ENCODE peak calls at places on chromosome 16, in nine cellular contexts. W is pancreas; G is prostate gland; Q is adrenal gland; F is GM12878; J is heart left ventricle; Z is keratinocyte; C is naive thymus-derived CD4-positive, alpha-beta T cell; L is cardiac muscle cell. Y is an unnamed sample.

GRCh38 chr16:55021595-55022475 is 91.2 kb downstream of the IRX5 start:
- DNase-seq in W (no peak), G (no peak), Q (no peak), F (no peak), J (no peak), Z (peak; percentile 19), C (no peak), L (no peak), Y (no peak)

GRCh38 chr16:81511371-81511770 is 66.8 kb downstream of the CMIP start:
- DNase-seq in W (no peak), G (no peak), Q (no peak), F (no peak), J (no peak), Z (no peak), C (no peak), L (no peak), Y (no peak)

GRCh38 chr16:9546438-9546786 is 455.0 kb downstream of the HAPSTR1 start:
- DNase-seq in W (no peak), G (no peak), Q (no peak), F (no peak), J (no peak), Z (no peak), C (no peak), L (no peak), Y (no peak)

GRCh38 chr16:75351183-75351582 is 82.1 kb downstream of the CFDP1 start:
- DNase-seq in W (no peak), G (no peak), Q (no peak), F (no peak), J (no peak), Z (no peak), C (no peak), L (no peak), Y (no peak)

GRCh38 chr16:90031931-90032663 is 12.8 kb upstream of the DBNDD1 start:
- DNase-seq in W (no peak), G (no peak), Q (no peak), F (no peak), J (no peak), Z (peak; percentile 17), C (no peak), L (no peak), Y (no peak)

GRCh38 chr16:66294507-66294906 is 72.0 kb upstream of the CDH5 start:
- DNase-seq in W (no peak), G (no peak), Q (no peak), F (no peak), J (no peak), Z (no peak), C (no peak), L (no peak), Y (no peak)

GRCh38 chr16:21599994-21600773 is 807 bp downstream of the METTL9 start:
- DNase-seq in W (no peak), G (peak; percentile 11), Q (no peak), F (peak; percentile 17), J (peak; percentile 30), Z (no peak), C (peak; percentile 29), L (peak; percentile 57), Y (no peak)

GRCh38 chr16:20944861-20945390 is 44.4 kb downstream of the LYRM1 start:
- DNase-seq in W (no peak), G (no peak), Q (no peak), F (no peak), J (no peak), Z (no peak), C (no peak), L (no peak), Y (no peak)

GRCh38 chr16:17205279-17206139 is 265.3 kb downstream of the XYLT1 start:
- DNase-seq in W (no peak), G (peak; percentile 76), Q (no peak), F (no peak), J (no peak), Z (no peak), C (no peak), L (peak; percentile 56), Y (no peak)

GRCh38 chr16:4513086-4513860 is 25.3 kb downstream of the CDIP1 start:
- DNase-seq in W (no peak), G (no peak), Q (no peak), F (no peak), J (peak; percentile 36), Z (no peak), C (no peak), L (no peak), Y (no peak)

GRCh38 chr16:81319221-81319912 is 4.6 kb downstream of the GAN start:
- DNase-seq in W (no peak), G (no peak), Q (peak; percentile 67), F (no peak), J (no peak), Z (peak; percentile 17), C (no peak), L (peak; percentile 41), Y (no peak)

GRCh38 chr16:73065617-73066313 is 17.8 kb upstream of the ZFHX3 start:
- DNase-seq in W (peak; percentile 59), G (no peak), Q (no peak), F (no peak), J (no peak), Z (no peak), C (no peak), L (no peak), Y (peak; percentile 60)
- H3K4me1 ChIP-seq in W (peaks cover 41% of the 10 kb centered on the region), G (peaks cover 8% of the 10 kb centered on the region), Q (peaks cover 51% of the 10 kb centered on the region), F (no peaks in the 10 kb centered on the region), J (peaks cover 76% of the 10 kb centered on the region), Z (peaks cover 51% of the 10 kb centered on the region), C (no peaks in the 10 kb centered on the region), L (peaks cover 24% of the 10 kb centered on the region), Y (peaks cover 29% of the 10 kb centered on the region)

DNA sequence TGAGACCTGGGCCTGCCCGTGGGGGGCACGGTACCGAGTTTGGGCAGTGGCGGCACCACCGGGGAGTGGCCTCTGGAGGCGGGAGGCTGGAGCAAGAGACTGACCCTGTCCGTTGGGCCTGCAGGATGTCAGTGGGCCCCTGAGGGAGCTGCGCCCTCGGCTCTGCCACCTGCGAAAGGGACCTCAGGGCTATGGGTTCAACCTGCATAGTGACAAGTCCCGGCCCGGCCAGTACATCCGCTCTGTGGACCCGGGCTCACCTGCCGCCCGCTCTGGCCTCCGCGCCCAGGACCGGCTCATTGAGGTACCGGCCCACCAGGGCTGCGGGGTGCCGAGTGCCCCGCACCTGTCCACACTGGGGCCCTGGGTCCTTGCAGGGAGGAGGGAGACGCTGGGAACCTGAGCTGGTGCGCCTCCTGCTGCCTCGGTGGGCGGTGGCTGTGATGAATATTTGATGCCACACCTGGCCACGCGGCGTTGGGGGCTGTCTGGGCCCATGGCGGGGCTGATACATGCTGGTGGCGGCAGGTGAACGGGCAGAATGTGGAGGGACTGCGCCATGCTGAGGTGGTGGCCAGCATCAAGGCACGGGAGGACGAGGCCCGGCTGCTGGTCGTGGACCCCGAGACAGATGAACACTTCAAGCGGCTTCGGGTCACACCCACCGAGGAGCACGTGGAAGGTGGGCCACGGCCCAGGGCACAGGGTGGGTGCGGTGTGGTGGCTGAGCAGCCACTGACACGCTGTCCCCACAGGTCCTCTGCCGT is 9.7 kb downstream of the NHERF2 start:
- DNase-seq in W (no peak), G (no peak), Q (no peak), F (no peak), J (no peak), Z (no peak), C (no peak), L (no peak), Y (no peak)
- H3K4me1 ChIP-seq in W (no peaks in the 10 kb centered on the region), G (peaks cover 54% of the 10 kb centered on the region), Q (peaks cover 69% of the 10 kb centered on the region), F (no peaks in the 10 kb centered on the region), J (peaks cover 96% of the 10 kb centered on the region), Z (peaks cover 9% of the 10 kb centered on the region), C (no peaks in the 10 kb centered on the region), L (peaks cover 9% of the 10 kb centered on the region), Y (peaks cover 4% of the 10 kb centered on the region)

GRCh38 chr16:11131706-11132105 is 124.3 kb downstream of the SOCS1 start:
- DNase-seq in W (no peak), G (no peak), Q (no peak), F (no peak), J (peak; percentile 42), Z (no peak), C (no peak), L (no peak), Y (no peak)

GRCh38 chr16:11134722-11135121 is 121.3 kb downstream of the SOCS1 start:
- DNase-seq in W (no peak), G (no peak), Q (no peak), F (no peak), J (no peak), Z (no peak), C (no peak), L (no peak), Y (no peak)

GRCh38 chr16:11135167-11135973 is 120.6 kb downstream of the SOCS1 start:
- DNase-seq in W (no peak), G (no peak), Q (no peak), F (no peak), J (no peak), Z (no peak), C (no peak), L (no peak), Y (no peak)

GRCh38 chr16:11130978-11131665 is 124.9 kb downstream of the SOCS1 start:
- DNase-seq in W (no peak), G (no peak), Q (no peak), F (no peak), J (no peak), Z (no peak), C (no peak), L (no peak), Y (no peak)

GRCh38 chr16:11133344-11133921 is 122.6 kb downstream of the SOCS1 start:
- DNase-seq in W (peak; percentile 68), G (peak; percentile 79), Q (peak; percentile 97), F (no peak), J (peak; percentile 78), Z (peak; percentile 84), C (no peak), L (peak; percentile 86), Y (no peak)
- H3K4me1 ChIP-seq in W (peaks cover 4% of the 10 kb centered on the region), G (no peaks in the 10 kb centered on the region), Q (peaks cover 42% of the 10 kb centered on the region), F (peaks cover 13% of the 10 kb centered on the region), J (peaks cover 79% of the 10 kb centered on the region), Z (peaks cover 39% of the 10 kb centered on the region), C (no peaks in the 10 kb centered on the region), L (peaks cover 30% of the 10 kb centered on the region), Y (no peaks in the 10 kb centered on the region)

GRCh38 chr16:85452364-85453178 is 160.6 kb upstream of the GSE1 start:
- DNase-seq in W (no peak), G (no peak), Q (no peak), F (no peak), J (no peak), Z (no peak), C (no peak), L (no peak), Y (no peak)

GRCh38 chr16:85451646-85452363 is 161.3 kb upstream of the GSE1 start:
- DNase-seq in W (no peak), G (no peak), Q (no peak), F (no peak), J (no peak), Z (no peak), C (no peak), L (no peak), Y (no peak)

GRCh38 chr16:85454171-85454883 is 158.8 kb upstream of the GSE1 start:
- DNase-seq in W (peak; percentile 59), G (no peak), Q (no peak), F (no peak), J (no peak), Z (no peak), C (no peak), L (no peak), Y (no peak)

GRCh38 chr16:85453701-85454100 is 159.4 kb upstream of the GSE1 start:
- DNase-seq in W (no peak), G (no peak), Q (no peak), F (no peak), J (no peak), Z (no peak), C (no peak), L (no peak), Y (no peak)

GRCh38 chr16:85453179-85453678 is 159.9 kb upstream of the GSE1 start:
- DNase-seq in W (no peak), G (no peak), Q (no peak), F (no peak), J (no peak), Z (no peak), C (no peak), L (no peak), Y (no peak)
- H3K4me1 ChIP-seq in W (peaks cover 12% of the 10 kb centered on the region), G (peaks cover 4% of the 10 kb centered on the region), Q (peaks cover 20% of the 10 kb centered on the region), F (peaks cover 15% of the 10 kb centered on the region), J (no peaks in the 10 kb centered on the region), Z (peaks cover 6% of the 10 kb centered on the region), C (peaks cover 24% of the 10 kb centered on the region), L (peaks cover 52% of the 10 kb centered on the region), Y (no peaks in the 10 kb centered on the region)

Y was measured in right lobe of liver.